ENCODE peak calls at places on chromosomes 4 and X, in eight cellular contexts. K is HCT116; U is EL; S is nucleus accumbens; A is COLO829; R is Jurkat, Clone E6-1; N is NCI-H1105; E is GM19239. Q is an unnamed sample.

GRCh38 chr4:142845293-142846070 is 619 bp downstream of the INPP4B start:
- DNase-seq in R (no peak), A (no peak), K (no peak), E (no peak), S (peak), N (no peak), U (no peak), Q (peak)

GRCh38 chr4:82864336-82865001 is 26.5 kb downstream of the SEC31A start:
- DNase-seq in E (no peak), N (no peak), R (no peak), S (no peak), K (no peak), U (no peak), A (no peak), Q (no peak)

GRCh38 chrX:40543661-40544328 is 37.0 kb upstream of the ATP6AP2 start:
- DNase-seq in S (no peak), K (peak), E (no peak), U (peak), R (peak), A (peak), N (peak), Q (peak)

GRCh38 chrX:100316987-100317386 is 93.1 kb downstream of the PCDH19 start:
- DNase-seq in U (no peak), S (no peak), N (peak), E (no peak), K (no peak), R (no peak), A (no peak), Q (peak)

GRCh38 chrX:115940348-115940747 is 230.2 kb upstream of the AGTR2 start:
- DNase-seq in K (no peak), E (no peak), R (no peak), N (no peak), S (no peak), U (no peak), A (no peak), Q (no peak)

GRCh38 chrX:7088968-7089615 is 58.4 kb upstream of the STS start:
- DNase-seq in N (no peak), S (no peak), R (peak), A (no peak), U (no peak), K (no peak), E (no peak), Q (peak)

GRCh38 chrX:15366507-15367352 is 17.5 kb downstream of the VEGFD start:
- DNase-seq in K (no peak), U (no peak), A (no peak), R (no peak), N (no peak), E (no peak), S (no peak), Q (no peak)

GRCh38 chr4:33187035-33187434 is 2466.9 kb downstream of the PCDH7 start:
- DNase-seq in K (no peak), N (no peak), R (no peak), U (no peak), E (no peak), A (no peak), S (no peak), Q (no peak)

GRCh38 chrX:75596178-75596577 is 73.3 kb upstream of the ZDHHC15 start:
- DNase-seq in R (no peak), E (no peak), U (no peak), K (no peak), S (no peak), A (no peak), N (no peak), Q (no peak)

GRCh38 chr4:72896515-72896914 is 173.0 kb downstream of the COX18 start:
- DNase-seq in A (no peak), K (no peak), N (no peak), S (no peak), U (peak), R (no peak), E (no peak), Q (no peak)

GRCh38 chrX:114800719-114801118 is 216.7 kb downstream of the IL13RA2 start:
- DNase-seq in N (no peak), A (no peak), R (no peak), S (no peak), K (peak), U (peak), E (no peak), Q (no peak)

GRCh38 chr4:37693450-37694190 is 7.4 kb upstream of the RELL1 start:
- DNase-seq in E (no peak), R (no peak), S (no peak), U (peak), N (no peak), K (no peak), A (no peak), Q (no peak)

GRCh38 chrX:123336666-123337065 is 152.6 kb downstream of the GRIA3 start:
- DNase-seq in N (no peak), S (no peak), R (no peak), A (no peak), K (no peak), U (no peak), E (no peak), Q (no peak)

Q was measured in left kidney.